ENCODE peak calls at places on chromosomes 2 and 18, in seven cellular contexts. One of them, this sample, is unnamed.

GRCh38 chr2:232024457-232024856 is 62.9 kb downstream of the DIS3L2 start:
- DNase-seq in left lung: no peak
- DNase-seq in fibroblast of the conjunctiva: no peak
- DNase-seq in GM04503: no peak
- DNase-seq in hypothalamus: no peak
- DNase-seq in stimulated activated CD4-positive, alpha-beta T cell treated with anti-CD3 and anti-CD28 coated beads, Interleukin-2, amount 100 ng/mL, for 48 hours: no peak
- DNase-seq in activated naive CD8-positive, alpha-beta T cell treated with anti-CD3 and anti-CD28 coated beads for 36 hours: no peak
- DNase-seq in this sample: no peak

GRCh38 chr18:62897153-62897552 is 181.8 kb downstream of the PHLPP1 start:
- DNase-seq in left lung: no peak
- DNase-seq in fibroblast of the conjunctiva: no peak
- DNase-seq in GM04503: no peak
- DNase-seq in hypothalamus: no peak
- DNase-seq in stimulated activated CD4-positive, alpha-beta T cell treated with anti-CD3 and anti-CD28 coated beads, Interleukin-2, amount 100 ng/mL, for 48 hours: no peak
- DNase-seq in activated naive CD8-positive, alpha-beta T cell treated with anti-CD3 and anti-CD28 coated beads for 36 hours: no peak
- DNase-seq in this sample: no peak

GRCh38 chr2:71607490-71607889 is 154.1 kb downstream of the DYSF start:
- DNase-seq in left lung: peak; percentile 37
- DNase-seq in fibroblast of the conjunctiva: no peak
- DNase-seq in GM04503: no peak
- DNase-seq in hypothalamus: no peak
- DNase-seq in stimulated activated CD4-positive, alpha-beta T cell treated with anti-CD3 and anti-CD28 coated beads, Interleukin-2, amount 100 ng/mL, for 48 hours: no peak
- DNase-seq in activated naive CD8-positive, alpha-beta T cell treated with anti-CD3 and anti-CD28 coated beads for 36 hours: no peak
- DNase-seq in this sample: no peak

GRCh38 chr2:72887836-72888437 is 729 bp downstream of the SPR start:
- DNase-seq in left lung: peak; percentile 91
- DNase-seq in fibroblast of the conjunctiva: peak; percentile 64
- DNase-seq in GM04503: peak; percentile 42
- DNase-seq in hypothalamus: peak; percentile 38
- DNase-seq in stimulated activated CD4-positive, alpha-beta T cell treated with anti-CD3 and anti-CD28 coated beads, Interleukin-2, amount 100 ng/mL, for 48 hours: peak; percentile 65
- DNase-seq in activated naive CD8-positive, alpha-beta T cell treated with anti-CD3 and anti-CD28 coated beads for 36 hours: peak; percentile 59
- DNase-seq in this sample: peak; percentile 94

GRCh38 chr2:200003444-200003843 is 48.1 kb downstream of the MAIP1 start:
- DNase-seq in left lung: no peak
- DNase-seq in fibroblast of the conjunctiva: no peak
- DNase-seq in GM04503: no peak
- DNase-seq in hypothalamus: no peak
- DNase-seq in stimulated activated CD4-positive, alpha-beta T cell treated with anti-CD3 and anti-CD28 coated beads, Interleukin-2, amount 100 ng/mL, for 48 hours: no peak
- DNase-seq in activated naive CD8-positive, alpha-beta T cell treated with anti-CD3 and anti-CD28 coated beads for 36 hours: no peak
- DNase-seq in this sample: no peak

GRCh38 chr2:225429718-225430117 is 30.2 kb downstream of the NYAP2 start:
- DNase-seq in left lung: no peak
- DNase-seq in fibroblast of the conjunctiva: peak; percentile 17
- DNase-seq in GM04503: no peak
- DNase-seq in hypothalamus: no peak
- DNase-seq in stimulated activated CD4-positive, alpha-beta T cell treated with anti-CD3 and anti-CD28 coated beads, Interleukin-2, amount 100 ng/mL, for 48 hours: no peak
- DNase-seq in activated naive CD8-positive, alpha-beta T cell treated with anti-CD3 and anti-CD28 coated beads for 36 hours: no peak
- DNase-seq in this sample: peak; percentile 81

GRCh38 chr2:163658556-163658955 is 77.3 kb downstream of the FIGN start:
- DNase-seq in left lung: no peak
- DNase-seq in fibroblast of the conjunctiva: no peak
- DNase-seq in GM04503: no peak
- DNase-seq in hypothalamus: no peak
- DNase-seq in stimulated activated CD4-positive, alpha-beta T cell treated with anti-CD3 and anti-CD28 coated beads, Interleukin-2, amount 100 ng/mL, for 48 hours: no peak
- DNase-seq in activated naive CD8-positive, alpha-beta T cell treated with anti-CD3 and anti-CD28 coated beads for 36 hours: no peak
- DNase-seq in this sample: no peak

GRCh38 chr2:18829331-18829902 is 240.0 kb upstream of the NT5C1B start:
- DNase-seq in left lung: no peak
- DNase-seq in fibroblast of the conjunctiva: no peak
- DNase-seq in GM04503: peak; percentile 66
- DNase-seq in hypothalamus: no peak
- DNase-seq in stimulated activated CD4-positive, alpha-beta T cell treated with anti-CD3 and anti-CD28 coated beads, Interleukin-2, amount 100 ng/mL, for 48 hours: no peak
- DNase-seq in activated naive CD8-positive, alpha-beta T cell treated with anti-CD3 and anti-CD28 coated beads for 36 hours: no peak
- DNase-seq in this sample: no peak

GRCh38 chr18:28794459-28795245 is 617.7 kb upstream of the CDH2 start:
- DNase-seq in left lung: no peak
- DNase-seq in fibroblast of the conjunctiva: no peak
- DNase-seq in GM04503: no peak
- DNase-seq in hypothalamus: no peak
- DNase-seq in stimulated activated CD4-positive, alpha-beta T cell treated with anti-CD3 and anti-CD28 coated beads, Interleukin-2, amount 100 ng/mL, for 48 hours: no peak
- DNase-seq in activated naive CD8-positive, alpha-beta T cell treated with anti-CD3 and anti-CD28 coated beads for 36 hours: no peak
- DNase-seq in this sample: no peak

GRCh38 chr2:37871453-37872191 is 53.5 kb upstream of the RMDN2 start:
- DNase-seq in left lung: no peak
- DNase-seq in fibroblast of the conjunctiva: peak; percentile 3
- DNase-seq in GM04503: peak; percentile 94
- DNase-seq in hypothalamus: no peak
- DNase-seq in stimulated activated CD4-positive, alpha-beta T cell treated with anti-CD3 and anti-CD28 coated beads, Interleukin-2, amount 100 ng/mL, for 48 hours: no peak
- DNase-seq in activated naive CD8-positive, alpha-beta T cell treated with anti-CD3 and anti-CD28 coated beads for 36 hours: no peak
- DNase-seq in this sample: peak; percentile 53

GRCh38 chr2:112027767-112028166 is 27.3 kb upstream of the TMEM87B start:
- DNase-seq in left lung: no peak
- DNase-seq in fibroblast of the conjunctiva: no peak
- DNase-seq in GM04503: no peak
- DNase-seq in hypothalamus: no peak
- DNase-seq in stimulated activated CD4-positive, alpha-beta T cell treated with anti-CD3 and anti-CD28 coated beads, Interleukin-2, amount 100 ng/mL, for 48 hours: no peak
- DNase-seq in activated naive CD8-positive, alpha-beta T cell treated with anti-CD3 and anti-CD28 coated beads for 36 hours: no peak
- DNase-seq in this sample: no peak

GRCh38 chr18:61167902-61168301 is 165.3 kb upstream of the CDH20 start:
- DNase-seq in left lung: no peak
- DNase-seq in fibroblast of the conjunctiva: no peak
- DNase-seq in GM04503: no peak
- DNase-seq in hypothalamus: no peak
- DNase-seq in stimulated activated CD4-positive, alpha-beta T cell treated with anti-CD3 and anti-CD28 coated beads, Interleukin-2, amount 100 ng/mL, for 48 hours: no peak
- DNase-seq in activated naive CD8-positive, alpha-beta T cell treated with anti-CD3 and anti-CD28 coated beads for 36 hours: no peak
- DNase-seq in this sample: no peak